ENCODE peak calls at places on chromosomes 7 and 10, in four cellular contexts. One of them, this sample, is unnamed.

GRCh38 chr7:42606217-42606905 is 305.5 kb downstream of the C7orf25 start:
- DNase-seq in heart left ventricle: no peak
- DNase-seq in HepG2: no peak
- DNase-seq in IMR-90: no peak
- DNase-seq in this sample: no peak

GRCh38 chr10:31975157-31975765 is 46.6 kb upstream of the ARHGAP12 start:
- DNase-seq in IMR-90: no peak
- DNase-seq in HepG2: no peak
- DNase-seq in heart left ventricle: no peak
- DNase-seq in this sample: no peak

GRCh38 chr7:117124585-117125220 is 171.4 kb downstream of the ST7 start:
- DNase-seq in IMR-90: peak; percentile 97
- DNase-seq in HepG2: peak; percentile 95
- DNase-seq in heart left ventricle: peak; percentile 67
- DNase-seq in this sample: peak; percentile 90

GRCh38 chr7:123652406-123652805 is 3.3 kb upstream of the LMOD2 start:
- DNase-seq in heart left ventricle: no peak
- DNase-seq in IMR-90: no peak
- DNase-seq in HepG2: no peak
- DNase-seq in this sample: no peak

GRCh38 chr7:15602236-15602635 is 40.4 kb upstream of the AGMO start:
- DNase-seq in heart left ventricle: no peak
- DNase-seq in IMR-90: no peak
- DNase-seq in HepG2: no peak
- DNase-seq in this sample: no peak

GRCh38 chr10:69835875-69836727 is 34.4 kb downstream of the COL13A1 start:
- DNase-seq in IMR-90: no peak
- DNase-seq in HepG2: no peak
- DNase-seq in heart left ventricle: no peak
- DNase-seq in this sample: no peak

GRCh38 chr10:30980951-30981616 is 50.6 kb downstream of the ZNF438 start:
- DNase-seq in heart left ventricle: peak; percentile 75
- DNase-seq in IMR-90: peak; percentile 63
- DNase-seq in HepG2: no peak
- DNase-seq in this sample: peak; percentile 88

GRCh38 chr10:28975891-28976471 is 298.7 kb downstream of the BAMBI start:
- DNase-seq in heart left ventricle: no peak
- DNase-seq in HepG2: peak; percentile 10
- DNase-seq in IMR-90: peak; percentile 36
- DNase-seq in this sample: no peak

GRCh38 chr7:27952393-27953290 is 212.7 kb downstream of the TAX1BP1 start:
- DNase-seq in heart left ventricle: no peak
- DNase-seq in HepG2: no peak
- DNase-seq in IMR-90: peak; percentile 57
- DNase-seq in this sample: no peak

GRCh38 chr10:56771343-56771742 is 410.3 kb upstream of the ZWINT start:
- DNase-seq in IMR-90: no peak
- DNase-seq in heart left ventricle: no peak
- DNase-seq in HepG2: no peak
- DNase-seq in this sample: no peak

GRCh38 chr10:106652279-106652678 is 512.2 kb downstream of the SORCS1 start:
- DNase-seq in IMR-90: no peak
- DNase-seq in HepG2: no peak
- DNase-seq in heart left ventricle: no peak
- DNase-seq in this sample: no peak

GRCh38 chr7:123624527-123625183 is 23.0 kb downstream of the ASB15 start:
- DNase-seq in HepG2: peak; percentile 47
- DNase-seq in IMR-90: peak; percentile 25
- DNase-seq in heart left ventricle: no peak
- DNase-seq in this sample: peak; percentile 35

GRCh38 chr7:44884553-44885393 is 557 bp downstream of the PURB start:
- DNase-seq in HepG2: no peak
- DNase-seq in heart left ventricle: peak; percentile 65
- DNase-seq in IMR-90: peak; percentile 67
- DNase-seq in this sample: peak; percentile 63

GRCh38 chr7:4079366-4079765 is 602.7 kb upstream of the FOXK1 start:
- DNase-seq in heart left ventricle: no peak
- DNase-seq in IMR-90: no peak
- DNase-seq in HepG2: no peak
- DNase-seq in this sample: no peak

GRCh38 chr7:47254081-47255006 is 327.6 kb downstream of the TNS3 start:
- DNase-seq in heart left ventricle: peak; percentile 82
- DNase-seq in HepG2: peak; percentile 20
- DNase-seq in IMR-90: peak; percentile 35
- DNase-seq in this sample: peak; percentile 87

GRCh38 chr7:12256025-12256570 is 45.0 kb downstream of the TMEM106B start:
- DNase-seq in IMR-90: peak; percentile 8
- DNase-seq in HepG2: no peak
- DNase-seq in heart left ventricle: no peak
- DNase-seq in this sample: no peak

GRCh38 chr10:112330607-112331160 is 43.2 kb upstream of the ACSL5 start:
- DNase-seq in HepG2: no peak
- DNase-seq in IMR-90: no peak
- DNase-seq in heart left ventricle: no peak
- DNase-seq in this sample: no peak

GRCh38 chr10:104925232-104925851 is 284.3 kb downstream of the SORCS3 start:
- DNase-seq in HepG2: peak; percentile 25
- DNase-seq in IMR-90: no peak
- DNase-seq in heart left ventricle: no peak
- DNase-seq in this sample: peak; percentile 29

GRCh38 chr10:72308320-72308987 is 34.7 kb downstream of the DDIT4 start:
- DNase-seq in heart left ventricle: peak; percentile 59
- DNase-seq in IMR-90: peak; percentile 85
- DNase-seq in HepG2: peak; percentile 64
- DNase-seq in this sample: peak; percentile 82

GRCh38 chr10:128324058-128324457 is 197.8 kb upstream of the MKI67 start:
- DNase-seq in heart left ventricle: no peak
- DNase-seq in HepG2: peak; percentile 18
- DNase-seq in IMR-90: no peak
- DNase-seq in this sample: peak; percentile 81

GRCh38 chr10:9075420-9075819 is 1020.9 kb downstream of the GATA3 start:
- DNase-seq in IMR-90: no peak
- DNase-seq in heart left ventricle: no peak
- DNase-seq in HepG2: no peak
- DNase-seq in this sample: no peak

GRCh38 chr10:100812978-100813377 is 67.6 kb downstream of the PAX2 start:
- DNase-seq in heart left ventricle: no peak
- DNase-seq in IMR-90: no peak
- DNase-seq in HepG2: no peak
- DNase-seq in this sample: no peak

GRCh38 chr10:101330236-101331225 is 23.4 kb upstream of the BTRC start:
- DNase-seq in HepG2: no peak
- DNase-seq in IMR-90: peak; percentile 80
- DNase-seq in heart left ventricle: no peak
- DNase-seq in this sample: no peak

GRCh38 chr7:135716677-135717238 is 11.2 kb downstream of the SLC13A4 start:
- DNase-seq in IMR-90: peak; percentile 88
- DNase-seq in HepG2: no peak
- DNase-seq in heart left ventricle: no peak
- DNase-seq in this sample: no peak

GRCh38 chr7:54354436-54354835 is 187.7 kb upstream of the VSTM2A start:
- DNase-seq in IMR-90: no peak
- DNase-seq in HepG2: no peak
- DNase-seq in heart left ventricle: no peak
- DNase-seq in this sample: no peak

GRCh38 chr7:725223-726005 is 1.1 kb upstream of the DNAAF5 start:
- DNase-seq in heart left ventricle: no peak
- DNase-seq in IMR-90: peak; percentile 86
- DNase-seq in HepG2: no peak
- DNase-seq in this sample: no peak

GRCh38 chr7:85890244-85890811 is 703.5 kb upstream of the SEMA3D start:
- DNase-seq in HepG2: peak; percentile 39
- DNase-seq in heart left ventricle: no peak
- DNase-seq in IMR-90: peak; percentile 21
- DNase-seq in this sample: no peak

DNA sequence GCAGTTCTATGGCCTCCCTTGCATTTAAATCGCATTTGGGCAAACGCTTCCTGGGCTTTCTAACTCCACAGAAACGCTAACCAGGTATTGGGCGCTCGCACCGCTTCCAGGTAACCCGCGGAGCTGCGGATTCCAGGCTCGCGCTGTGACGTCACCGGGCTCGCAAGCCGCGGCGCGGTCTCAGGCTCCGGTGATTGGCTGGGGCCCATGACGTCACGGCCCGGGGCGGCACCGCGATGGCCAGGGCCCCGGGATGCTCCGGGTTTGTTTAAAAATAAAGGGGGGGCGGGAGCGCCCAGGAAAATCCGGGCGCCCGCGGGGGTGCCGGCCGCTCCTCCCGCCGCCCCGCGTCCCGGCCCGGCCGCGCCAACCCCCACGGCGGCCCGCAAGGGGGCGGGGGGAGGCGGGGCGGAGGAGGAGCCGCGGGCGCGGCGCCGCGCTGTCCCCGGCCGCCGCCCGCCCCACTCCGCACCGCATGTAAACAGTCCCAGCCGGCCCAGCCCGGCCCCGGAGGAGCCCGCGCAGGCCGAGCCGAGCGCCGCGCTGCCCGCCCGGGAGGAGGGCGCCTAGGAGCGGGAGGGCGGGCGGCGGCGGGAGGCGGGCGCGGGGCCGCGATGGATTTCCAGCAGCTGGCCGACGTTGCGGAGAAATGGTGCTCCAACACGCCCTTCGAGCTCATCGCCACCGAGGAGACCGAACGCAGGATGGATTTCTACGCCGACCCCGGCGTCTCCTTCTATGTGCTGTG is at the start of gene MTURN:
- DNase-seq in HepG2: peak; percentile 54
- DNase-seq in IMR-90: peak; percentile 77
- DNase-seq in heart left ventricle: peak; percentile 91
- DNase-seq in this sample: peak; percentile 90
- TF ChIP-seq POLR2A in HepG2: no peak
- TF ChIP-seq POLR2A in IMR-90: peak; percentile 28
- TF ChIP-seq POLR2A in heart left ventricle: no peak
- TF ChIP-seq POLR2A in this sample: peak; percentile 49

DNA sequence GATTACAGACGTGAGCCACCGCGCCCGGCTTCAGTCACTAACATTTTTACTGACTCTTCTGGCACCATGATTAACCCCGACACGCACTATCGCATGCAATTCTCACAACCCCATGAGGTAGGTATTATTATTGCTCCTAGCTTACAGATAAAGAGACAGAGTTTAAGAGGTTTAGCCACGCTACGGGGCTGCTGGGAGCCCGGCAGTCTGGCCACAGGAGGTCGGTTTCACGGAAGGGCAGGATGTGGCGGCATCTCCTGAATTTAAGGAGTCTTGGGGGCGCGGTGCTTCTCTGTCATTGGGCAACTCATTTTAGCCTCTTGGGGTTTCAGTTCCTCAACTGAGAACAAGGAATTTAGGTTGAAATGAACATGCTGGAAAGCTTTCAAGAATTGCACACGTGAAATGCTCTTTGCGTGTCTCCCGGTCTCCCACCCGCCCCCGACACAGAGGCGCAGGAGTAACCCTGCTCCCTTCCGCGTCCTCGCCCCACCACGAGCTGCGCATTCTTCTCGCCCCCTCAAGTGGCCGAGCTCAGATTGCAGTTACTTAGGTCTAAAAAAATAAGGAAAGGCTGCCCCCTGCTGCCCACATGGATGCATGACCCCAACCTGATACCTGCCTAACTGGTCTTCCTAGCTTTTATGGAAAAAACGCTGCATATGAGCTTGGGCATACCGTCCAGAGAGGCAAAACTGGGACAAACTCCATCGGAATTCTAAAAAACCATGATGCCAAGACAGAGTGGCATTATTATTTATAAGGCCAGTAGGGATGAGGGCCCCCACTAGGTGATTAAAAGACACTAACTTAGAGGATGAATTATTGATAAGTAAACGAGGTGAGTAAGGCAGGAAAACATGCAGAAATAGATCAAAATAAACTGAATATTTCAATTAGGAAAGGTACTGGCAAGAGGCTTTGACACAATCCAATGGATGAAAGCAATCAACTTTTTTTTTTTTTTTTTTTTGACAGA is 12.4 kb downstream of the PRSS2 start:
- DNase-seq in HepG2: peak; percentile 83
- DNase-seq in heart left ventricle: peak; percentile 86
- DNase-seq in IMR-90: peak; percentile 89
- DNase-seq in this sample: peak; percentile 86
- TF ChIP-seq CTCF in HepG2: peak; percentile 91
- TF ChIP-seq CTCF in heart left ventricle: peak; percentile 89
- TF ChIP-seq CTCF in IMR-90: peak; percentile 100
- TF ChIP-seq CTCF in this sample: peak; percentile 86

GRCh38 chr7:22866965-22867364 is 44.3 kb upstream of the TOMM7 start:
- DNase-seq in heart left ventricle: no peak
- DNase-seq in HepG2: no peak
- DNase-seq in IMR-90: peak; percentile 89
- DNase-seq in this sample: no peak
- H3K27ac ChIP-seq in heart left ventricle: peak overlapping the region; percentile 76
- H3K27ac ChIP-seq in HepG2: no peak overlapping the region
- H3K27ac ChIP-seq in IMR-90: peak overlapping the region; percentile 100
- H3K27ac ChIP-seq in this sample: no peak overlapping the region

DNA sequence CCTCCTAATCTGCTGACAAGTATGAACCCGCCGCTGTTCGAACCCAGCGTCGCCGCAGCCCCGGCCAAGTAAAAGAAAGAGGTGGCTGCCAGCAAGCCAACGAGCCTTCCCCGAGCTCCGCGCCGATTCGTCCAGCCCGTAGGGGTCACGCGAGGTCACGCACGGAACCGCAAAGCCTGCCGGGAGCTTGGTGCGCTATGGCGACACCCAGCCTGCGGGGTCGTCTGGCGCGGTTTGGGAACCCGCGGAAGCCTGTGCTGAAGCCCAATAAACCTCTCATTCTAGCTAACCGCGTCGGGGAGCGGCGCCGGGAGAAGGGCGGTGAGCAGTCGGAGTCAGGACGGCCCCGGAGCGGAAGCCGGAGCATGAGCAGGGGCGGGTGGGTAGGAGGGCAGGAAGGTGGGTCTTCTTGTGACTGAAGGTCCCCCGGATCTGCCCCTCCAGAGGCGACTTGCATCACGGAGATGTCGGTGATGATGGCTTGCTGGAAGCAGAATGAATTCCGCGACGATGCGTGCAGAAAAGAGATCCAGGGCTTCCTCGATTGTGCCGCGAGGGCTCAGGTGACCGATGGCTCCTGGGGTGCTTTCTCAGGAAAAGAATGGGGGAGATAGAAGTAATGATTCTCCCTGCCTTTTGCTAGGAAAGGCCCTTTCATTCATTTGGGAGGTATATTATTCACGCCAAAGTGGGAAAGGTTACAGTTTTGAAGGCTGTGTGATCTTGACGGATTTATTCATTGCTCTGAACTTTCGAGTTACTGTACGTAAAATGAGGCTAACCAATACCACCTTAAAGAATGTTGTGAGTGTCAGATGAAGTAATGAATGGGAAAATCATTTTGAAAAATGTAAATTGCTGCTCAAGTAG is at the start of gene CHCHD1:
- DNase-seq in heart left ventricle: peak; percentile 94
- DNase-seq in HepG2: peak; percentile 80
- DNase-seq in IMR-90: peak; percentile 85
- DNase-seq in this sample: peak; percentile 94
- TF ChIP-seq POLR2A in heart left ventricle: no peak
- TF ChIP-seq POLR2A in HepG2: peak; percentile 75
- TF ChIP-seq POLR2A in IMR-90: no peak
- TF ChIP-seq POLR2A in this sample: peak; percentile 50

This sample was measured in right lobe of liver.